ENCODE peak calls at places on chromosome 10, in six cellular contexts. One of them, this sample, is unnamed.

GRCh38 chr10:15824498-15824897 is 35.8 kb downstream of the MINDY3 start:
- DNase-seq in stimulated activated CD4-positive, alpha-beta T cell treated with anti-CD3 and anti-CD28 coated beads, Interleukin-4, amount 100 ng/mL, for 4 hours: no peak
- DNase-seq in AG08395: peak; percentile 20
- DNase-seq in Right ventricle myocardium superior: no peak
- DNase-seq in stimulated activated CD8-positive, alpha-beta memory T cell treated with anti-CD3 and anti-CD28 coated beads, Interleukin-15, amount 100 ng/mL, for 24 hours: no peak
- DNase-seq in activated T-cell treated with anti-CD3 and anti-CD28 coated beads, Interleukin-2, amount 50 U/mL, for 48 hours: no peak
- DNase-seq in this sample: peak; percentile 39

GRCh38 chr10:87927091-87927490 is 63.7 kb downstream of the PTEN start:
- DNase-seq in stimulated activated CD4-positive, alpha-beta T cell treated with anti-CD3 and anti-CD28 coated beads, Interleukin-4, amount 100 ng/mL, for 4 hours: no peak
- DNase-seq in AG08395: peak; percentile 18
- DNase-seq in Right ventricle myocardium superior: no peak
- DNase-seq in stimulated activated CD8-positive, alpha-beta memory T cell treated with anti-CD3 and anti-CD28 coated beads, Interleukin-15, amount 100 ng/mL, for 24 hours: no peak
- DNase-seq in activated T-cell treated with anti-CD3 and anti-CD28 coated beads, Interleukin-2, amount 50 U/mL, for 48 hours: no peak
- DNase-seq in this sample: peak; percentile 28

GRCh38 chr10:43194266-43194665 is 56.0 kb downstream of the CSGALNACT2 start:
- DNase-seq in stimulated activated CD4-positive, alpha-beta T cell treated with anti-CD3 and anti-CD28 coated beads, Interleukin-4, amount 100 ng/mL, for 4 hours: no peak
- DNase-seq in AG08395: no peak
- DNase-seq in Right ventricle myocardium superior: peak; percentile 20
- DNase-seq in stimulated activated CD8-positive, alpha-beta memory T cell treated with anti-CD3 and anti-CD28 coated beads, Interleukin-15, amount 100 ng/mL, for 24 hours: no peak
- DNase-seq in activated T-cell treated with anti-CD3 and anti-CD28 coated beads, Interleukin-2, amount 50 U/mL, for 48 hours: no peak
- DNase-seq in this sample: no peak

GRCh38 chr10:132479603-132480221 is 57.9 kb upstream of the INPP5A start:
- DNase-seq in stimulated activated CD4-positive, alpha-beta T cell treated with anti-CD3 and anti-CD28 coated beads, Interleukin-4, amount 100 ng/mL, for 4 hours: no peak
- DNase-seq in AG08395: no peak
- DNase-seq in Right ventricle myocardium superior: peak; percentile 23
- DNase-seq in stimulated activated CD8-positive, alpha-beta memory T cell treated with anti-CD3 and anti-CD28 coated beads, Interleukin-15, amount 100 ng/mL, for 24 hours: no peak
- DNase-seq in activated T-cell treated with anti-CD3 and anti-CD28 coated beads, Interleukin-2, amount 50 U/mL, for 48 hours: no peak
- DNase-seq in this sample: no peak

GRCh38 chr10:124998624-124999291 is 56.8 kb downstream of the ZRANB1 start:
- DNase-seq in stimulated activated CD4-positive, alpha-beta T cell treated with anti-CD3 and anti-CD28 coated beads, Interleukin-4, amount 100 ng/mL, for 4 hours: no peak
- DNase-seq in AG08395: no peak
- DNase-seq in Right ventricle myocardium superior: no peak
- DNase-seq in stimulated activated CD8-positive, alpha-beta memory T cell treated with anti-CD3 and anti-CD28 coated beads, Interleukin-15, amount 100 ng/mL, for 24 hours: no peak
- DNase-seq in activated T-cell treated with anti-CD3 and anti-CD28 coated beads, Interleukin-2, amount 50 U/mL, for 48 hours: no peak
- DNase-seq in this sample: no peak

GRCh38 chr10:100730739-100731602 is 14.4 kb upstream of the PAX2 start:
- DNase-seq in stimulated activated CD4-positive, alpha-beta T cell treated with anti-CD3 and anti-CD28 coated beads, Interleukin-4, amount 100 ng/mL, for 4 hours: peak; percentile 36
- DNase-seq in AG08395: peak; percentile 31
- DNase-seq in Right ventricle myocardium superior: no peak
- DNase-seq in stimulated activated CD8-positive, alpha-beta memory T cell treated with anti-CD3 and anti-CD28 coated beads, Interleukin-15, amount 100 ng/mL, for 24 hours: no peak
- DNase-seq in activated T-cell treated with anti-CD3 and anti-CD28 coated beads, Interleukin-2, amount 50 U/mL, for 48 hours: peak; percentile 56
- DNase-seq in this sample: peak; percentile 22

GRCh38 chr10:22615819-22616499 is 98.4 kb downstream of the PIP4K2A start:
- DNase-seq in stimulated activated CD4-positive, alpha-beta T cell treated with anti-CD3 and anti-CD28 coated beads, Interleukin-4, amount 100 ng/mL, for 4 hours: peak; percentile 22
- DNase-seq in AG08395: no peak
- DNase-seq in Right ventricle myocardium superior: peak; percentile 65
- DNase-seq in stimulated activated CD8-positive, alpha-beta memory T cell treated with anti-CD3 and anti-CD28 coated beads, Interleukin-15, amount 100 ng/mL, for 24 hours: no peak
- DNase-seq in activated T-cell treated with anti-CD3 and anti-CD28 coated beads, Interleukin-2, amount 50 U/mL, for 48 hours: no peak
- DNase-seq in this sample: peak; percentile 35

GRCh38 chr10:95767884-95768556 is 12.1 kb downstream of the ENTPD1 start:
- DNase-seq in stimulated activated CD4-positive, alpha-beta T cell treated with anti-CD3 and anti-CD28 coated beads, Interleukin-4, amount 100 ng/mL, for 4 hours: no peak
- DNase-seq in AG08395: no peak
- DNase-seq in Right ventricle myocardium superior: no peak
- DNase-seq in stimulated activated CD8-positive, alpha-beta memory T cell treated with anti-CD3 and anti-CD28 coated beads, Interleukin-15, amount 100 ng/mL, for 24 hours: no peak
- DNase-seq in activated T-cell treated with anti-CD3 and anti-CD28 coated beads, Interleukin-2, amount 50 U/mL, for 48 hours: no peak
- DNase-seq in this sample: peak; percentile 95

GRCh38 chr10:124642076-124642710 is 102.0 kb downstream of the FAM53B start:
- DNase-seq in stimulated activated CD4-positive, alpha-beta T cell treated with anti-CD3 and anti-CD28 coated beads, Interleukin-4, amount 100 ng/mL, for 4 hours: no peak
- DNase-seq in AG08395: no peak
- DNase-seq in Right ventricle myocardium superior: peak; percentile 80
- DNase-seq in stimulated activated CD8-positive, alpha-beta memory T cell treated with anti-CD3 and anti-CD28 coated beads, Interleukin-15, amount 100 ng/mL, for 24 hours: no peak
- DNase-seq in activated T-cell treated with anti-CD3 and anti-CD28 coated beads, Interleukin-2, amount 50 U/mL, for 48 hours: no peak
- DNase-seq in this sample: no peak

GRCh38 chr10:48187713-48188541 is 86.6 kb downstream of the FRMPD2 start:
- DNase-seq in stimulated activated CD4-positive, alpha-beta T cell treated with anti-CD3 and anti-CD28 coated beads, Interleukin-4, amount 100 ng/mL, for 4 hours: no peak
- DNase-seq in AG08395: no peak
- DNase-seq in Right ventricle myocardium superior: no peak
- DNase-seq in stimulated activated CD8-positive, alpha-beta memory T cell treated with anti-CD3 and anti-CD28 coated beads, Interleukin-15, amount 100 ng/mL, for 24 hours: no peak
- DNase-seq in activated T-cell treated with anti-CD3 and anti-CD28 coated beads, Interleukin-2, amount 50 U/mL, for 48 hours: no peak
- DNase-seq in this sample: no peak

GRCh38 chr10:32960022-32960421 is 2.0 kb upstream of the ITGB1 start:
- DNase-seq in stimulated activated CD4-positive, alpha-beta T cell treated with anti-CD3 and anti-CD28 coated beads, Interleukin-4, amount 100 ng/mL, for 4 hours: no peak
- DNase-seq in AG08395: no peak
- DNase-seq in Right ventricle myocardium superior: no peak
- DNase-seq in stimulated activated CD8-positive, alpha-beta memory T cell treated with anti-CD3 and anti-CD28 coated beads, Interleukin-15, amount 100 ng/mL, for 24 hours: no peak
- DNase-seq in activated T-cell treated with anti-CD3 and anti-CD28 coated beads, Interleukin-2, amount 50 U/mL, for 48 hours: no peak
- DNase-seq in this sample: no peak

GRCh38 chr10:89355373-89355772 is 22.5 kb upstream of the IFIT1B start:
- DNase-seq in stimulated activated CD4-positive, alpha-beta T cell treated with anti-CD3 and anti-CD28 coated beads, Interleukin-4, amount 100 ng/mL, for 4 hours: no peak
- DNase-seq in AG08395: no peak
- DNase-seq in Right ventricle myocardium superior: no peak
- DNase-seq in stimulated activated CD8-positive, alpha-beta memory T cell treated with anti-CD3 and anti-CD28 coated beads, Interleukin-15, amount 100 ng/mL, for 24 hours: no peak
- DNase-seq in activated T-cell treated with anti-CD3 and anti-CD28 coated beads, Interleukin-2, amount 50 U/mL, for 48 hours: no peak
- DNase-seq in this sample: peak; percentile 40

GRCh38 chr10:63515002-63515763 is 6.0 kb upstream of the REEP3 start:
- DNase-seq in stimulated activated CD4-positive, alpha-beta T cell treated with anti-CD3 and anti-CD28 coated beads, Interleukin-4, amount 100 ng/mL, for 4 hours: no peak
- DNase-seq in AG08395: peak; percentile 45
- DNase-seq in Right ventricle myocardium superior: no peak
- DNase-seq in stimulated activated CD8-positive, alpha-beta memory T cell treated with anti-CD3 and anti-CD28 coated beads, Interleukin-15, amount 100 ng/mL, for 24 hours: no peak
- DNase-seq in activated T-cell treated with anti-CD3 and anti-CD28 coated beads, Interleukin-2, amount 50 U/mL, for 48 hours: no peak
- DNase-seq in this sample: peak; percentile 92

GRCh38 chr10:73653701-73654100 is 2.1 kb downstream of the SYNPO2L start:
- DNase-seq in stimulated activated CD4-positive, alpha-beta T cell treated with anti-CD3 and anti-CD28 coated beads, Interleukin-4, amount 100 ng/mL, for 4 hours: no peak
- DNase-seq in AG08395: no peak
- DNase-seq in Right ventricle myocardium superior: no peak
- DNase-seq in stimulated activated CD8-positive, alpha-beta memory T cell treated with anti-CD3 and anti-CD28 coated beads, Interleukin-15, amount 100 ng/mL, for 24 hours: no peak
- DNase-seq in activated T-cell treated with anti-CD3 and anti-CD28 coated beads, Interleukin-2, amount 50 U/mL, for 48 hours: no peak
- DNase-seq in this sample: peak; percentile 40

GRCh38 chr10:81873932-81874816 is 820 bp upstream of the NRG3 start:
- DNase-seq in stimulated activated CD4-positive, alpha-beta T cell treated with anti-CD3 and anti-CD28 coated beads, Interleukin-4, amount 100 ng/mL, for 4 hours: no peak
- DNase-seq in AG08395: no peak
- DNase-seq in Right ventricle myocardium superior: peak; percentile 61
- DNase-seq in stimulated activated CD8-positive, alpha-beta memory T cell treated with anti-CD3 and anti-CD28 coated beads, Interleukin-15, amount 100 ng/mL, for 24 hours: no peak
- DNase-seq in activated T-cell treated with anti-CD3 and anti-CD28 coated beads, Interleukin-2, amount 50 U/mL, for 48 hours: peak; percentile 13
- DNase-seq in this sample: peak; percentile 55

GRCh38 chr10:71070741-71071140 is 141.6 kb upstream of the UNC5B start:
- DNase-seq in stimulated activated CD4-positive, alpha-beta T cell treated with anti-CD3 and anti-CD28 coated beads, Interleukin-4, amount 100 ng/mL, for 4 hours: no peak
- DNase-seq in AG08395: no peak
- DNase-seq in Right ventricle myocardium superior: no peak
- DNase-seq in stimulated activated CD8-positive, alpha-beta memory T cell treated with anti-CD3 and anti-CD28 coated beads, Interleukin-15, amount 100 ng/mL, for 24 hours: no peak
- DNase-seq in activated T-cell treated with anti-CD3 and anti-CD28 coated beads, Interleukin-2, amount 50 U/mL, for 48 hours: no peak
- DNase-seq in this sample: no peak

GRCh38 chr10:91596821-91597396 is 36.0 kb downstream of the PPP1R3C start:
- DNase-seq in stimulated activated CD4-positive, alpha-beta T cell treated with anti-CD3 and anti-CD28 coated beads, Interleukin-4, amount 100 ng/mL, for 4 hours: no peak
- DNase-seq in AG08395: peak; percentile 27
- DNase-seq in Right ventricle myocardium superior: no peak
- DNase-seq in stimulated activated CD8-positive, alpha-beta memory T cell treated with anti-CD3 and anti-CD28 coated beads, Interleukin-15, amount 100 ng/mL, for 24 hours: no peak
- DNase-seq in activated T-cell treated with anti-CD3 and anti-CD28 coated beads, Interleukin-2, amount 50 U/mL, for 48 hours: no peak
- DNase-seq in this sample: peak; percentile 74

GRCh38 chr10:75352650-75353049 is 48.9 kb downstream of the ZNF503 start:
- DNase-seq in stimulated activated CD4-positive, alpha-beta T cell treated with anti-CD3 and anti-CD28 coated beads, Interleukin-4, amount 100 ng/mL, for 4 hours: no peak
- DNase-seq in AG08395: peak; percentile 22
- DNase-seq in Right ventricle myocardium superior: no peak
- DNase-seq in stimulated activated CD8-positive, alpha-beta memory T cell treated with anti-CD3 and anti-CD28 coated beads, Interleukin-15, amount 100 ng/mL, for 24 hours: no peak
- DNase-seq in activated T-cell treated with anti-CD3 and anti-CD28 coated beads, Interleukin-2, amount 50 U/mL, for 48 hours: no peak
- DNase-seq in this sample: peak; percentile 27

GRCh38 chr10:32384185-32384584 is 37.2 kb upstream of the EPC1 start:
- DNase-seq in stimulated activated CD4-positive, alpha-beta T cell treated with anti-CD3 and anti-CD28 coated beads, Interleukin-4, amount 100 ng/mL, for 4 hours: no peak
- DNase-seq in AG08395: no peak
- DNase-seq in Right ventricle myocardium superior: no peak
- DNase-seq in stimulated activated CD8-positive, alpha-beta memory T cell treated with anti-CD3 and anti-CD28 coated beads, Interleukin-15, amount 100 ng/mL, for 24 hours: no peak
- DNase-seq in activated T-cell treated with anti-CD3 and anti-CD28 coated beads, Interleukin-2, amount 50 U/mL, for 48 hours: no peak
- DNase-seq in this sample: no peak

GRCh38 chr10:113739577-113739976 is 11.9 kb upstream of the PLEKHS1 start:
- DNase-seq in stimulated activated CD4-positive, alpha-beta T cell treated with anti-CD3 and anti-CD28 coated beads, Interleukin-4, amount 100 ng/mL, for 4 hours: no peak
- DNase-seq in AG08395: no peak
- DNase-seq in Right ventricle myocardium superior: no peak
- DNase-seq in stimulated activated CD8-positive, alpha-beta memory T cell treated with anti-CD3 and anti-CD28 coated beads, Interleukin-15, amount 100 ng/mL, for 24 hours: no peak
- DNase-seq in activated T-cell treated with anti-CD3 and anti-CD28 coated beads, Interleukin-2, amount 50 U/mL, for 48 hours: no peak
- DNase-seq in this sample: no peak

GRCh38 chr10:36803229-36803628 is 322.2 kb upstream of the ANKRD30A start:
- DNase-seq in stimulated activated CD4-positive, alpha-beta T cell treated with anti-CD3 and anti-CD28 coated beads, Interleukin-4, amount 100 ng/mL, for 4 hours: no peak
- DNase-seq in AG08395: no peak
- DNase-seq in Right ventricle myocardium superior: no peak
- DNase-seq in stimulated activated CD8-positive, alpha-beta memory T cell treated with anti-CD3 and anti-CD28 coated beads, Interleukin-15, amount 100 ng/mL, for 24 hours: no peak
- DNase-seq in activated T-cell treated with anti-CD3 and anti-CD28 coated beads, Interleukin-2, amount 50 U/mL, for 48 hours: no peak
- DNase-seq in this sample: no peak

GRCh38 chr10:3429651-3430050 is 257.1 kb upstream of the PITRM1 start:
- DNase-seq in stimulated activated CD4-positive, alpha-beta T cell treated with anti-CD3 and anti-CD28 coated beads, Interleukin-4, amount 100 ng/mL, for 4 hours: no peak
- DNase-seq in AG08395: no peak
- DNase-seq in Right ventricle myocardium superior: no peak
- DNase-seq in stimulated activated CD8-positive, alpha-beta memory T cell treated with anti-CD3 and anti-CD28 coated beads, Interleukin-15, amount 100 ng/mL, for 24 hours: no peak
- DNase-seq in activated T-cell treated with anti-CD3 and anti-CD28 coated beads, Interleukin-2, amount 50 U/mL, for 48 hours: no peak
- DNase-seq in this sample: no peak

GRCh38 chr10:17454181-17454800 is at the start of gene ST8SIA6:
- DNase-seq in stimulated activated CD4-positive, alpha-beta T cell treated with anti-CD3 and anti-CD28 coated beads, Interleukin-4, amount 100 ng/mL, for 4 hours: peak; percentile 25
- DNase-seq in AG08395: peak; percentile 79
- DNase-seq in Right ventricle myocardium superior: peak; percentile 68
- DNase-seq in stimulated activated CD8-positive, alpha-beta memory T cell treated with anti-CD3 and anti-CD28 coated beads, Interleukin-15, amount 100 ng/mL, for 24 hours: peak; percentile 14
- DNase-seq in activated T-cell treated with anti-CD3 and anti-CD28 coated beads, Interleukin-2, amount 50 U/mL, for 48 hours: peak; percentile 67
- DNase-seq in this sample: peak; percentile 47

GRCh38 chr10:93815304-93816091 is 57.8 kb downstream of the LGI1 start:
- DNase-seq in stimulated activated CD4-positive, alpha-beta T cell treated with anti-CD3 and anti-CD28 coated beads, Interleukin-4, amount 100 ng/mL, for 4 hours: no peak
- DNase-seq in AG08395: peak; percentile 28
- DNase-seq in Right ventricle myocardium superior: no peak
- DNase-seq in stimulated activated CD8-positive, alpha-beta memory T cell treated with anti-CD3 and anti-CD28 coated beads, Interleukin-15, amount 100 ng/mL, for 24 hours: no peak
- DNase-seq in activated T-cell treated with anti-CD3 and anti-CD28 coated beads, Interleukin-2, amount 50 U/mL, for 48 hours: no peak
- DNase-seq in this sample: peak; percentile 59

This sample was measured in mesenchymal stem cell.